ENCODE peak calls at places on chromosomes 11 and 22, in five cellular contexts. K, Q, G, V and P are unnamed samples.

GRCh38 chr22:40567106-40567505 is 69.4 kb downstream of the MRTFA start:
- DNase-seq in K (peak; percentile 59), Q (no peak), G (no peak), V (no peak), P (no peak)

GRCh38 chr22:45911601-45912271 is 65.2 kb downstream of the WNT7B start:
- DNase-seq in K (no peak), Q (no peak), G (no peak), V (no peak), P (no peak)

GRCh38 chr11:34050967-34051348 is 573 bp upstream of the CAPRIN1 start:
- DNase-seq in K (peak; percentile 30), Q (no peak), G (no peak), V (no peak), P (peak; percentile 71)

GRCh38 chr11:119285431-119285830 is 31.5 kb downstream of the MCAM start:
- DNase-seq in K (no peak), Q (no peak), G (peak; percentile 91), V (no peak), P (no peak)

GRCh38 chr11:100791103-100791502 is 104.0 kb downstream of the ARHGAP42 start:
- DNase-seq in K (no peak), Q (no peak), G (no peak), V (no peak), P (no peak)

GRCh38 chr11:88384004-88384677 is 46.6 kb upstream of the CTSC start:
- DNase-seq in K (peak; percentile 47), Q (no peak), G (no peak), V (no peak), P (peak; percentile 72)

GRCh38 chr11:14267861-14268635 is 90.9 kb downstream of the RRAS2 start:
- DNase-seq in K (no peak), Q (no peak), G (no peak), V (peak; percentile 41), P (peak; percentile 26)

GRCh38 chr11:7257744-7258143 is 6.0 kb downstream of the SYT9 start:
- DNase-seq in K (no peak), Q (no peak), G (no peak), V (no peak), P (no peak)

GRCh38 chr11:82701847-82702520 is 31.7 kb downstream of the FAM181B start:
- DNase-seq in K (peak; percentile 16), Q (peak; percentile 65), G (no peak), V (peak; percentile 81), P (peak; percentile 31)

GRCh38 chr11:112129656-112130055 is 34.2 kb downstream of the IL18 start:
- DNase-seq in K (no peak), Q (no peak), G (no peak), V (no peak), P (no peak)

GRCh38 chr11:134480129-134480652 is 68.1 kb upstream of the B3GAT1 start:
- DNase-seq in K (no peak), Q (no peak), G (peak; percentile 19), V (no peak), P (no peak)

GRCh38 chr11:121466063-121466794 is 13.5 kb upstream of the SORL1-AS1 start:
- DNase-seq in K (peak; percentile 95), Q (no peak), G (peak; percentile 43), V (peak; percentile 77), P (peak; percentile 92)

GRCh38 chr11:58923300-58923788 is 15.9 kb upstream of the GLYATL1 start:
- DNase-seq in K (peak; percentile 46), Q (no peak), G (no peak), V (peak; percentile 57), P (peak; percentile 40)

GRCh38 chr11:32071811-32072210 is 19.1 kb upstream of the RCN1 start:
- DNase-seq in K (peak; percentile 68), Q (peak; percentile 20), G (peak; percentile 64), V (no peak), P (peak; percentile 66)

GRCh38 chr11:128195756-128196155 is 391.6 kb downstream of the ETS1 start:
- DNase-seq in K (no peak), Q (no peak), G (no peak), V (no peak), P (no peak)

GRCh38 chr22:50221410-50222300 is 20.8 kb downstream of the SELENOO start:
- DNase-seq in K (no peak), Q (no peak), G (no peak), V (peak; percentile 45), P (no peak)

GRCh38 chr11:30876228-30876627 is 290.1 kb upstream of the MPPED2 start:
- DNase-seq in K (no peak), Q (no peak), G (no peak), V (no peak), P (no peak)

GRCh38 chr11:32388871-32389770 is 46.2 kb downstream of the WT1 start:
- DNase-seq in K (no peak), Q (no peak), G (no peak), V (no peak), P (no peak)

GRCh38 chr11:116224154-116224888 is 548.5 kb downstream of the BUD13 start:
- DNase-seq in K (peak; percentile 22), Q (peak; percentile 51), G (no peak), V (peak; percentile 81), P (peak; percentile 33)

GRCh38 chr11:8671242-8671641 is 11.2 kb downstream of the TRIM66 start:
- DNase-seq in K (peak; percentile 97), Q (peak; percentile 87), G (no peak), V (peak; percentile 61), P (peak; percentile 83)

GRCh38 chr22:43131773-43132501 is 11.3 kb downstream of the MCAT start:
- DNase-seq in K (no peak), Q (no peak), G (no peak), V (no peak), P (no peak)

GRCh38 chr11:74460481-74461154 is 6.7 kb downstream of the KCNE3 start:
- DNase-seq in K (peak; percentile 51), Q (no peak), G (no peak), V (no peak), P (no peak)

GRCh38 chr11:20022363-20023081 is 137.8 kb downstream of the DBX1 start:
- DNase-seq in K (peak; percentile 63), Q (peak; percentile 81), G (no peak), V (peak; percentile 70), P (peak; percentile 72)

GRCh38 chr22:38153821-38154562 is 27.6 kb downstream of the PLA2G6 start:
- DNase-seq in K (no peak), Q (no peak), G (peak; percentile 27), V (peak; percentile 62), P (no peak)

GRCh38 chr11:63804259-63804658 is 9.0 kb upstream of the SPINDOC start:
- DNase-seq in K (no peak), Q (no peak), G (peak; percentile 36), V (no peak), P (no peak)
- H3K79me1 ChIP-seq in K (no peaks in the 10 kb centered on the region), Q (no peaks in the 10 kb centered on the region), G (peaks cover 10% of the 10 kb centered on the region), V (no peaks in the 10 kb centered on the region), P (peaks cover 2% of the 10 kb centered on the region)

DNA sequence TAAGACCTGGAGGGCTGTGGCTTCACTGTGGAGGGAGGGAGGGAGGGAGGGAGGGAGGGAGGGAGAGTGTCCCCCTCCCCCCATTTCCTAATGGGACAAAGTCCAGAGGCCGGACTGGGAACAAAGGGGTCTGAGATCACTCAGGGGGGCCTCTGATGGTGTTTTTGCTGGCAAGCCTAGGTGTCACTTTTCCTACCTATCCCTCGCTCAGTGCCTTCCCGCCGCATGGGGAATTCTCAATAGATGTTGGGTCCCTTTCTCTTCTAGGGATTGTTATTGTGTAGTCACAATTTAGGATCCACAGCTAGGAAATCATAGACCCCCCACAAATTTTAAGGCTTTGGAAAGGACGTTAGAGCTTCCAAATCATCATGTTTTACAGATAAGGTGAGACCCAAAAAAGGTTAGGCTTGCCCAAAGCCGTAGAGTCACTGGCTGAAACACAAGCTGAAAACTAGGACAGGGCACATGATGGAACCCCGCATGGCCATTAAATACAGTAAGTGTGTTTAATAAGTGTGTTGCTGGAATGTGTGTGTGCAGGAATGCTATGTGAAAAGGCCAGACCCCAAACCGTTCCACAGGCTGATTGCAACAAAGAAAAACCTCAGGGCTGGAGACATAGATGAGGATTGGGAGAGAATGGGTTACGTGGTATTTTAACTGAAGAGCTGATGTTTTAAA is 4.8 kb upstream of the FTH1 start:
- DNase-seq in K (no peak), Q (no peak), G (no peak), V (no peak), P (no peak)
- H4K91ac ChIP-seq in K (peak overlapping the region; percentile 100), Q (no peak overlapping the region), G (peak overlapping the region; percentile 93), V (peak overlapping the region; percentile 67), P (peak overlapping the region; percentile 91)

GRCh38 chr11:68939583-68940555 is 36.2 kb downstream of the IGHMBP2 start:
- DNase-seq in K (no peak), Q (no peak), G (no peak), V (no peak), P (no peak)
- H3K79me1 ChIP-seq in K (no peaks in the 10 kb centered on the region), Q (peaks cover 1% of the 10 kb centered on the region), G (no peaks in the 10 kb centered on the region), V (no peaks in the 10 kb centered on the region), P (no peaks in the 10 kb centered on the region)

GRCh38 chr22:32411388-32411787 is 659 bp downstream of the RTCB start:
- DNase-seq in K (peak; percentile 40), Q (no peak), G (peak; percentile 47), V (no peak), P (peak; percentile 53)
- H4K91ac ChIP-seq in K (no peak overlapping the region), Q (no peak overlapping the region), G (no peak overlapping the region), V (no peak overlapping the region), P (no peak overlapping the region)

GRCh38 chr11:79413258-79413657 is 27.6 kb downstream of the TENM4 start:
- DNase-seq in K (peak; percentile 94), Q (peak; percentile 15), G (no peak), V (no peak), P (peak; percentile 93)

GRCh38 chr11:79415411-79415810 is 25.4 kb downstream of the TENM4 start:
- DNase-seq in K (peak; percentile 61), Q (no peak), G (no peak), V (no peak), P (peak; percentile 30)

GRCh38 chr11:79412761-79413160 is 28.1 kb downstream of the TENM4 start:
- DNase-seq in K (peak; percentile 18), Q (no peak), G (no peak), V (no peak), P (no peak)

GRCh38 chr11:79415912-79416311 is 24.9 kb downstream of the TENM4 start:
- DNase-seq in K (no peak), Q (no peak), G (no peak), V (no peak), P (no peak)

DNA sequence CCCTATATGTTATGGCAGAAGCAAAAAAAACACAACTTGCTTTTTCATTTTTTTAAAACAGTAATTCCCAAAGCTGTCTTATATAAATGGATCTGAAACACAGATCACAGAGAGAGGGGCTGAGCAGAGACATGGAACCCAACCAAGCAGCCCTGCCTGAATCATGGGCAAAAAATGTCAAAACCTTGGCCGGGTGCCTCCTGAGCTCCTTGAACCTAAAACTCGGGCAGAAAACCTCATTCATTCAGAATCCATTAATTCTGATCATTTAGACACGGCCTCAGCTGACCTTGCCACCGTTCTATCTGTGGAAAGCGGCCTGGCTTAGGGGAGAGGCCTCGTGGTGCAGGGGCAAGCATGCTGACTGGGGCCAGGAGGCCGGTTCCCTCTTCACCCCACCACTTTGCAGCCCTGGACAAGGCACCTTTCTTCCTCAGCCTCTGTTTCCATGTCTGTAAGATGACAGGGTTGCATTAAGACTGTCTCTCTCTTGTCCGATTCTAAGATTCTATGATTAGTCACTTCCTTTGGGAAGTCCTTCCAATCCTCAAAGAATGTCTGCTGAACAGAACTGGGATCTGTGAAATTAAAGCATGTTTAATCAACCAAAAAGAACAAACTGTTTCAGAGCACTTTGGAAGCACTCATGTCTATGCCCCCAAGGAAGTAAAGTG is 26.0 kb downstream of the TENM4 start:
- DNase-seq in K (peak; percentile 81), Q (no peak), G (no peak), V (no peak), P (peak; percentile 65)
- H3K79me1 ChIP-seq in K (peaks cover 7% of the 10 kb centered on the region), Q (peaks cover 2% of the 10 kb centered on the region), G (no peaks in the 10 kb centered on the region), V (peaks cover 2% of the 10 kb centered on the region), P (no peaks in the 10 kb centered on the region)